ENCODE peak calls at places on chromosomes 1 and 21, in five cellular contexts. H is H9, J is neuronal stem cell, Z is mesenchymal stem cell, O is H1. Y is an unnamed sample.

GRCh38 chr1:241269116-241269515 is 87.9 kb downstream of the RGS7 start:
- DNase-seq in H (peak; percentile 58), J (no peak), Z (no peak), O (peak; percentile 53), Y (peak; percentile 21)

GRCh38 chr1:28208818-28209441 is 23.9 kb downstream of the DNAJC8 start:
- DNase-seq in H (peak; percentile 54), J (no peak), Z (peak; percentile 78), O (peak; percentile 53), Y (peak; percentile 59)

GRCh38 chr1:53131590-53131938 is 10.9 kb downstream of the SLC1A7 start:
- DNase-seq in H (no peak), J (no peak), Z (no peak), O (no peak), Y (no peak)

GRCh38 chr1:219555031-219555667 is 57.8 kb downstream of the ZC3H11B start:
- DNase-seq in H (peak; percentile 73), J (peak; percentile 61), Z (no peak), O (no peak), Y (peak; percentile 52)

GRCh38 chr1:115727706-115728249 is 40.7 kb downstream of the CASQ2 start:
- DNase-seq in H (no peak), J (no peak), Z (peak; percentile 99), O (no peak), Y (peak; percentile 59)

GRCh38 chr1:220514256-220514655 is 13.7 kb upstream of the MARK1 start:
- DNase-seq in H (no peak), J (no peak), Z (no peak), O (no peak), Y (peak; percentile 13)

GRCh38 chr1:53316742-53317650 is 10.9 kb downstream of the LRP8 start:
- DNase-seq in H (no peak), J (no peak), Z (no peak), O (no peak), Y (no peak)

GRCh38 chr1:70084314-70084915 is 121.0 kb downstream of the LRRC40 start:
- DNase-seq in H (no peak), J (no peak), Z (no peak), O (no peak), Y (peak; percentile 55)

GRCh38 chr1:225447001-225447615 is 19.3 kb upstream of the LBR start:
- DNase-seq in H (no peak), J (no peak), Z (no peak), O (no peak), Y (no peak)

GRCh38 chr1:174158767-174159252 is 510 bp upstream of the RABGAP1L start:
- DNase-seq in H (no peak), J (peak; percentile 1), Z (no peak), O (no peak), Y (no peak)

GRCh38 chr1:33228935-33229487 is 27.3 kb upstream of the ZNF362 start:
- DNase-seq in H (no peak), J (no peak), Z (peak; percentile 92), O (no peak), Y (peak; percentile 43)

GRCh38 chr1:181153634-181153961 is 65.1 kb downstream of the IER5 start:
- DNase-seq in H (no peak), J (no peak), Z (no peak), O (no peak), Y (no peak)

GRCh38 chr21:45580181-45580575 is 37.9 kb upstream of the SLC19A1 start:
- DNase-seq in H (no peak), J (no peak), Z (no peak), O (peak; percentile 40), Y (no peak)

GRCh38 chr21:45579383-45580180 is 37.3 kb upstream of the SLC19A1 start:
- DNase-seq in H (no peak), J (no peak), Z (peak; percentile 9), O (peak; percentile 3), Y (no peak)

GRCh38 chr21:21238882-21239400 is 240.7 kb downstream of the NCAM2 start:
- DNase-seq in H (no peak), J (no peak), Z (no peak), O (no peak), Y (no peak)

GRCh38 chr1:207998691-207999090 is 87.8 kb upstream of the CD34 start:
- DNase-seq in H (peak; percentile 51), J (no peak), Z (no peak), O (no peak), Y (no peak)

DNA sequence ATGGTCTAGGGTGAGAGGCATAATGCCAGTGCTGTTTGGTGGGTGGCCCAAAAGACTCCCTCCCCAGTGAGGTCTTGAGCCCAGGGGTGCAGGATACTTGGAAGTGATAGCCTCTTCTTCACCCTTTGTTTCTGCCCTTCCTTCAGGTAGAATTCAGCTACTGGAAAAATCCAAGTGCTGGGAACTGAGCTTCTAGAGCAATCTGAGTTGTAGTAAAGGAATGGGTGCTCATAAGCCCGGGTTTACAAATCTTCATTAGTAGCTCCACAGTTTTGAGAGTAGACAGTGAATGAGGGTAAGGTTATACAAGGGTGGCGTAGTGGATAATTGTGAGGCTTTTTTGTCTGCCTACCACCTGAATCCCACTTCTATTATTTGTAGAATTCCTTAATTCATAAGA is 29.2 kb upstream of the CD84 start:
- DNase-seq in H (no peak), J (no peak), Z (no peak), O (no peak), Y (no peak)
- H3K4ac ChIP-seq in H (no peak overlapping the region), J (no peak overlapping the region), Z (no peak overlapping the region), O (no peak overlapping the region), Y (no peak overlapping the region)

DNA sequence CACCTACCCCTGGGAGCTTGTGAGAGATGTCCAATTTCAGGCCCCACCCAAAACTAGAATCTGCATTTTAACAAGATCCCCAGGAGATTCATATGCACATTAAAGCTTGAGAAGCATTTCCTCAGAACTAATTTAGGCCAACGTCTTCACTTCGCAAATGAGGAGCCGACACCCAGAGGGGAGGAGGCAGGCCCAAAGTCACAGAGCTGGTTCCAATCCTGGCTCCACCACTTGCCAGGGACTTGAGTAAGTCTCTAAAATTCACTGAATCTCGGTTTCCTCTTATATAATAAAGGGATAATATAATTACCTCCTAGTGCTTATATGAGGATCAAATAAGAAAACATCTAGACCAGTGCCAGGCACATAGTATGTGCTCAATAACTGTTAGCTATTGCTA is 10.3 kb upstream of the PHLDA3 start:
- DNase-seq in H (no peak), J (no peak), Z (no peak), O (no peak), Y (no peak)
- H2BK12ac ChIP-seq in H (no peak overlapping the region), J (no peak overlapping the region), Z (no peak overlapping the region), O (no peak overlapping the region), Y (no peak overlapping the region)

DNA sequence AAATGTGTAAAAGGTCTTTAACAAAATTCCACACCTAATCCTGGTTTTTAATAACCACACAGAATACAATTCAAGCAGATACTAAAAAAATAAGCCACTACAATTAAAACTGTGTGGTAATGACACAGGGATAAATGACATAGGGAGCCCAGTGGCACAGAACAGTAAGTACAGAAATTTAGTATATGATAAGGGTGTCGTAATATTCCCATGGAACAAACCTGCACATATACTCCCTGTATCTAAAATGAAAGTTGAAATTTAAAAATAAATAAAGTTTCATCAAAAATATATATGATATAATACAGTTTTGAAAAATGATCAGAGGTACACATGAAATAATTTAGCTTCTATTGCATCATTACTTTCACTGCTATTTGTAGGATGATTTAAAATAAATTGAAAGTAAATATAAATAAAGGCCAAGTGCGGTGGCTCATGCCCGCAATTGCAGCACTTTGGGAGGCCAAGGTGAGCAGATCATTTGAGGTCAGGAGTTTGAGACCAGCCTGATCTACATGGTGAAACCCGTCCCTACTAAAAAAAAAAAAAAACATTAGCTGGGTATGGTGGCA is 56.5 kb downstream of the COLGALT2 start:
- DNase-seq in H (no peak), J (no peak), Z (no peak), O (no peak), Y (no peak)
- H2BK5ac ChIP-seq in H (no peak overlapping the region), J (no peak overlapping the region), Z (no peak overlapping the region), O (no peak overlapping the region), Y (no peak overlapping the region)

GRCh38 chr1:235011599-235012435 is 116.8 kb downstream of the TOMM20 start:
- DNase-seq in H (no peak), J (no peak), Z (peak; percentile 100), O (no peak), Y (peak; percentile 98)

GRCh38 chr1:235012436-235013210 is 116.0 kb downstream of the TOMM20 start:
- DNase-seq in H (no peak), J (no peak), Z (no peak), O (no peak), Y (peak; percentile 23)

GRCh38 chr1:235009074-235009473 is 119.6 kb downstream of the TOMM20 start:
- DNase-seq in H (no peak), J (no peak), Z (no peak), O (no peak), Y (no peak)

GRCh38 chr1:235009561-235010306 is 118.9 kb downstream of the TOMM20 start:
- DNase-seq in H (no peak), J (no peak), Z (no peak), O (no peak), Y (no peak)

GRCh38 chr1:235011064-235011598 is 117.5 kb downstream of the TOMM20 start:
- DNase-seq in H (no peak), J (no peak), Z (no peak), O (no peak), Y (no peak)
- H3K4ac ChIP-seq in H (no peak overlapping the region), J (no peak overlapping the region), Z (no peak overlapping the region), O (no peak overlapping the region), Y (no peak overlapping the region)

GRCh38 chr1:168243200-168243599 is 17.4 kb downstream of the SFT2D2 start:
- DNase-seq in H (no peak), J (no peak), Z (no peak), O (no peak), Y (no peak)
- H2BK12ac ChIP-seq in H (no peak overlapping the region), J (no peak overlapping the region), Z (no peak overlapping the region), O (no peak overlapping the region), Y (peak overlapping the region; percentile 15)

GRCh38 chr1:117826119-117826518 is 103.3 kb downstream of the GDAP2 start:
- DNase-seq in H (no peak), J (no peak), Z (no peak), O (no peak), Y (no peak)

GRCh38 chr1:117825414-117825813 is 104.0 kb downstream of the GDAP2 start:
- DNase-seq in H (no peak), J (no peak), Z (no peak), O (no peak), Y (no peak)

GRCh38 chr1:117821782-117822447 is 107.5 kb downstream of the GDAP2 start:
- DNase-seq in H (no peak), J (no peak), Z (peak; percentile 94), O (no peak), Y (peak; percentile 27)

GRCh38 chr1:117826551-117827078 is 102.8 kb downstream of the GDAP2 start:
- DNase-seq in H (no peak), J (no peak), Z (peak; percentile 85), O (no peak), Y (peak; percentile 62)

GRCh38 chr1:117824612-117825011 is 104.8 kb downstream of the GDAP2 start:
- DNase-seq in H (no peak), J (no peak), Z (no peak), O (no peak), Y (no peak)
- H2BK5ac ChIP-seq in H (no peak overlapping the region), J (no peak overlapping the region), Z (no peak overlapping the region), O (no peak overlapping the region), Y (no peak overlapping the region)

DNA sequence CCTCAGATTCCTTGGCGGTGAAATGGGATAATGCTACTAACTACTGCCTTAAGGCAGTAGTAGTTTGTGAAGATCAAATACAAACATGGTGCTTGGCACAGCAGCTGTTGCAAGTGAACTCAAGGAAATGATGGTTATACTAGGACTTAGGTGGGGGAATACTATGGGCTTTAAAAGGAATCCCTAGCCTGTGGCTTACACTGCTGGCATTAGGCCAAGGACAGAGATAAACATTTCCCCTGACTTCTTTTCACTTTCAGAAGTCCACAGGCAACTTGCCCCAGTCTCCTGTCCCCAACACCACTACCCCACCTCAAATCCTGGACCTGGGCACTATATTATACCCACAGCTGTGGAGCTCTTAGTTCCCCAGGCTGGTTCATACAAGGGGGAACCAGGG is 13.1 kb upstream of the VAMP4 start:
- DNase-seq in H (no peak), J (no peak), Z (peak; percentile 47), O (no peak), Y (no peak)
- H3K4ac ChIP-seq in H (no peak overlapping the region), J (no peak overlapping the region), Z (peak overlapping the region; percentile 76), O (no peak overlapping the region), Y (no peak overlapping the region)

GRCh38 chr1:221743416-221744208 is 1.7 kb upstream of the DUSP10 start:
- DNase-seq in H (peak; percentile 75), J (no peak), Z (no peak), O (no peak), Y (no peak)
- H2BK12ac ChIP-seq in H (no peak overlapping the region), J (no peak overlapping the region), Z (peak overlapping the region; percentile 94), O (no peak overlapping the region), Y (no peak overlapping the region)

Y was measured in trophoblast cell.